ENCODE peak calls at places on chromosomes 6 and 20, in six cellular contexts. K is hepatocyte, A is heart right ventricle, H is breast epithelium, C is sigmoid colon, E is tibial artery. N is an unnamed sample. For H3K4me1, the result is how much of the 10 kb centered on the place peaks cover.

GRCh38 chr6:11370191-11371018 is 137.9 kb upstream of the NEDD9 start:
- DNase-seq in E (no peak), A (peak), H (no peak), C (no peak), K (no peak), N (peak)

GRCh38 chr20:23541330-23541729 is 27.0 kb downstream of the CST9L start:
- DNase-seq in E (no peak), K (peak), H (no peak), A (no peak), C (no peak), N (peak)

GRCh38 chr6:70668499-70668812 is 773 bp downstream of the SMAP1 start:
- DNase-seq in K (no peak), E (no peak), C (no peak), A (peak), H (no peak), N (no peak)

GRCh38 chr6:167683028-167683862 is 143.5 kb upstream of the AFDN start:
- DNase-seq in H (no peak), A (peak), E (no peak), C (peak), K (peak), N (no peak)

GRCh38 chr6:130434174-130434873 is 68.5 kb downstream of the TMEM200A start:
- DNase-seq in E (no peak), A (no peak), C (no peak), K (peak), H (no peak), N (no peak)

GRCh38 chr6:82072113-82072512 is 175.4 kb downstream of the IBTK start:
- DNase-seq in H (no peak), E (no peak), A (no peak), C (no peak), K (no peak), N (no peak)

GRCh38 chr6:12436683-12437082 is 146.5 kb downstream of the EDN1 start:
- DNase-seq in E (no peak), A (no peak), C (no peak), H (no peak), K (peak), N (no peak)

GRCh38 chr6:106185626-106186025 is 99.5 kb downstream of the PRDM1 start:
- DNase-seq in E (no peak), K (no peak), A (no peak), H (no peak), C (no peak), N (no peak)

GRCh38 chr20:25389858-25390537 is 637 bp downstream of the ABHD12 start:
- DNase-seq in K (peak), E (no peak), C (peak), H (no peak), A (peak), N (peak)

GRCh38 chr20:16222859-16223411 is 350.3 kb downstream of the KIF16B start:
- DNase-seq in C (no peak), A (no peak), H (no peak), E (no peak), K (no peak), N (no peak)

GRCh38 chr20:5719861-5720401 is 30.3 kb upstream of the SHLD1 start:
- DNase-seq in C (no peak), H (no peak), E (no peak), K (no peak), A (no peak), N (peak)

GRCh38 chr6:111750753-111751684 is 122.2 kb downstream of the FYN start:
- DNase-seq in K (no peak), H (no peak), A (no peak), E (no peak), C (no peak), N (peak)

GRCh38 chr6:44464527-44465310 is 77.2 kb downstream of the CDC5L start:
- DNase-seq in C (no peak), K (no peak), H (no peak), E (no peak), A (no peak), N (no peak)

GRCh38 chr20:57701651-57702050 is 8.2 kb downstream of the PMEPA1 start:
- DNase-seq in H (no peak), K (no peak), E (no peak), C (no peak), A (no peak), N (no peak)

GRCh38 chr6:160960839-160961238 is 30.7 kb upstream of the MAP3K4 start:
- DNase-seq in C (no peak), E (no peak), A (no peak), K (no peak), H (no peak), N (no peak)

GRCh38 chr6:26104457-26105108 is 17.4 kb downstream of the HFE start:
- DNase-seq in H (no peak), E (no peak), C (no peak), A (no peak), K (peak), N (peak)

GRCh38 chr20:30598460-30599230 is 658.8 kb upstream of the DEFB115 start:
- DNase-seq in K (no peak), E (no peak), H (no peak), C (no peak), A (no peak), N (no peak)

GRCh38 chr20:21352703-21353102 is 44.6 kb downstream of the NKX2-4 start:
- DNase-seq in A (no peak), E (no peak), H (no peak), K (no peak), C (no peak), N (no peak)

GRCh38 chr20:23456416-23456815 is 3.7 kb upstream of the CST11 start:
- DNase-seq in A (no peak), E (no peak), C (no peak), H (no peak), K (no peak), N (no peak)

GRCh38 chr6:25138697-25139051 is 140.5 kb upstream of the CARMIL1 start:
- DNase-seq in C (no peak), A (no peak), E (no peak), H (no peak), K (no peak), N (no peak)

GRCh38 chr6:51570168-51570921 is 517.1 kb downstream of the PKHD1 start:
- DNase-seq in K (peak), C (no peak), A (no peak), H (no peak), E (no peak), N (no peak)

GRCh38 chr6:169675011-169675410 is 26.8 kb downstream of the WDR27 start:
- DNase-seq in H (no peak), K (no peak), C (no peak), E (no peak), A (no peak), N (peak)

DNA sequence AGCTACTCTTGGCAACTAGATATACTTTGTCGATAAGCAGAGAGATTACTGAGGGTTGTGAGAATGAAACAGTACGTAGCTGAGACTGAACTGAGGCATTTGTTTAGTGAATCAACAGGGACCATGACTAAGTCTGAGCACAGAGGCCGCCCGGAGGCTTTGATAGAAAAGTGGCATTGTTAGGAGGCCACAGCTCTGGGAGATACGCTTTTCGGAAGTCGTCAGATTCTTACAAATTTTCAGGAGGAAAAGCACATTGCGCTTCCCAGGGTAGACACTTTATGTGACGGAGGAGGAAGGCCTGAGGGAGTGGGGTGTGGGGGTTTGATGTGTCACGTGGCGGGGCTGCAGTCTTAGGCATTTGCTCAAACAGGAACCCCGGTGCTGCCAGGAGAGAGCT is 69.4 kb downstream of the PSMG4 start:
- DNase-seq in C (peak), A (no peak), H (no peak), E (no peak), K (no peak), N (no peak)
- H3K4me1 ChIP-seq in C (half or more), A (under half), H (under half), E (under half), K (under half), N (under half)

DNA sequence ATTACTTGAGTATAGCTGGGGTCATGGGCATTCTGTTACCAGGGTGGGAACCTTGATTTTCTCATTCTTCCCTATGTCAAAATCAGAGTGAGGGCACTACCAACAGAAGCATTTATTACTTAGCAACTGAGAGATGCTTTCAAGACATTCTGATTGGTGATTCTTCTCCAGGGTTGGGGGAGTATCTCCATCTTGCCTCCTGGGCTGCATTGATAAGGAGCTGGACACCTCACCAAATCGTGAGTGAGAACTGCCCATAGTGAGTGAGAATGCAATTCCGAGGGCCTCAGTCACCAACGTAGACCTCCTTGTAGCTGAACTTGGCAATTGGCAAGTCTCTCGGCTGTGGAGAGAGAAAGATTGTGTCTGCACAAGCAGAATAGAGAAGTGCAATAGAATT is 78.5 kb upstream of the CD83 start:
- DNase-seq in A (no peak), C (no peak), K (no peak), E (no peak), H (no peak), N (no peak)
- H3K4me1 ChIP-seq in A (under half), C (under half), K (under half), E (under half), H (under half), N (under half)

GRCh38 chr6:107735906-107736635 is 88.0 kb downstream of the SCML4 start:
- DNase-seq in K (no peak), A (no peak), E (no peak), C (no peak), H (no peak), N (no peak)
- H3K4me1 ChIP-seq in K (under half), A (under half), E (under half), C (under half), H (under half), N (under half)

GRCh38 chr20:56630086-56630493 is 984 bp downstream of the TFAP2C start:
- DNase-seq in A (no peak), H (peak), E (no peak), K (peak), C (peak), N (peak)
- H3K4me1 ChIP-seq in A (half or more), H (under half), E (under half), K (under half), C (half or more), N (under half)

N was measured in endodermal cell.